ENCODE peak calls at places on chromosomes 12 and 14, in five cellular contexts. U, N, W, O and Q are unnamed samples.

GRCh38 chr14:61183486-61183885 is 97.7 kb downstream of the TMEM30B start:
- DNase-seq in U (no peak), W (peak; percentile 71), O (no peak), N (no peak), Q (no peak)

GRCh38 chr12:78617683-78618082 is 246.9 kb upstream of the SYT1 start:
- DNase-seq in O (no peak), N (no peak), U (no peak), W (no peak), Q (no peak)

GRCh38 chr14:59278111-59278510 is 89.6 kb downstream of the DAAM1 start:
- DNase-seq in W (peak; percentile 89), N (no peak), O (no peak), U (peak; percentile 93), Q (no peak)

GRCh38 chr14:21039585-21040369 is 2.4 kb upstream of the RNASE7 start:
- DNase-seq in U (peak; percentile 55), W (peak; percentile 46), O (peak; percentile 24), N (no peak), Q (peak; percentile 3)

GRCh38 chr14:97580923-97581495 is 783.8 kb downstream of the VRK1 start:
- DNase-seq in N (no peak), W (peak; percentile 21), O (no peak), U (no peak), Q (no peak)

GRCh38 chr12:116138781-116139180 is 138.7 kb downstream of the MED13L start:
- DNase-seq in U (no peak), N (no peak), O (no peak), W (peak; percentile 39), Q (no peak)

GRCh38 chr12:128729628-128730121 is 94.1 kb downstream of the SLC15A4 start:
- DNase-seq in W (peak; percentile 77), U (no peak), N (no peak), O (no peak), Q (no peak)

GRCh38 chr14:105477659-105478623 is 3.3 kb downstream of the CRIP2 start:
- DNase-seq in W (no peak), N (no peak), U (no peak), O (peak; percentile 77), Q (no peak)

GRCh38 chr12:121337416-121337815 is 14.8 kb downstream of the ANAPC5 start:
- DNase-seq in O (no peak), W (no peak), N (no peak), U (no peak), Q (no peak)

GRCh38 chr12:56996793-56997545 is 9.4 kb downstream of the ZBTB39 start:
- DNase-seq in O (no peak), U (no peak), N (no peak), W (no peak), Q (no peak)

GRCh38 chr14:59591641-59592040 is 15.0 kb upstream of the CCDC175 start:
- DNase-seq in W (no peak), O (no peak), N (no peak), U (no peak), Q (no peak)

GRCh38 chr12:45415393-45415817 is 199.5 kb downstream of the ANO6 start:
- DNase-seq in O (no peak), U (peak; percentile 100), W (peak; percentile 98), N (no peak), Q (peak; percentile 35)

GRCh38 chr12:6539276-6540134 is 5.2 kb downstream of the GAPDH start:
- DNase-seq in W (peak; percentile 43), U (peak; percentile 65), O (no peak), N (no peak), Q (no peak)

GRCh38 chr14:30177776-30178175 is 250.1 kb upstream of the PRKD1 start:
- DNase-seq in W (no peak), N (no peak), O (no peak), U (no peak), Q (no peak)

GRCh38 chr14:103014466-103015319 is 42.7 kb downstream of the CDC42BPB start:
- DNase-seq in N (no peak), O (no peak), U (peak; percentile 74), W (peak; percentile 61), Q (no peak)

GRCh38 chr12:123956249-123956648 is 16.4 kb downstream of the CCDC92 start:
- DNase-seq in N (no peak), W (no peak), O (no peak), U (no peak), Q (no peak)

GRCh38 chr12:133130808-133131128 is 341 bp downstream of the ZNF10 start:
- DNase-seq in W (no peak), O (no peak), U (no peak), N (peak; percentile 27), Q (peak; percentile 47)

GRCh38 chr12:67543371-67543770 is 105.2 kb upstream of the DYRK2 start:
- DNase-seq in N (no peak), W (no peak), O (no peak), U (no peak), Q (no peak)